ENCODE peak calls at places on chromosomes 6 and 20, in six cellular contexts. O is heart left ventricle, E is fibroblast of lung, H is right lobe of liver, D is osteocyte, A is HFF-Myc. F is an unnamed sample.

GRCh38 chr20:16219182-16219581 is 354.1 kb downstream of the KIF16B start:
- DNase-seq in O (no peak), E (no peak), H (no peak), D (no peak), A (no peak), F (no peak)

GRCh38 chr6:50966532-50966931 is 147.9 kb downstream of the TFAP2B start:
- DNase-seq in O (no peak), E (no peak), H (no peak), D (no peak), A (no peak), F (no peak)

GRCh38 chr6:32967151-32968091 is 973 bp upstream of the BRD2 start:
- DNase-seq in O (no peak), E (peak), H (no peak), D (no peak), A (no peak), F (peak)

GRCh38 chr6:105603779-105604592 is 201.1 kb upstream of the PREP start:
- DNase-seq in O (no peak), E (peak), H (no peak), D (no peak), A (no peak), F (no peak)

GRCh38 chr20:57266251-57267157 is at the start of gene BMP7:
- DNase-seq in O (no peak), E (peak), H (no peak), D (no peak), A (no peak), F (no peak)

GRCh38 chr20:44409132-44409600 is 53.7 kb downstream of the HNF4A start:
- DNase-seq in O (no peak), E (peak), H (no peak), D (no peak), A (no peak), F (no peak)

GRCh38 chr6:28587746-28588075 is 62.0 kb downstream of the GPX5 start:
- DNase-seq in O (no peak), E (peak), H (no peak), D (no peak), A (no peak), F (no peak)

GRCh38 chr20:13507646-13508045 is 131.1 kb downstream of the TASP1 start:
- DNase-seq in O (no peak), E (no peak), H (no peak), D (no peak), A (no peak), F (no peak)

GRCh38 chr6:149127212-149127611 is 190.3 kb upstream of the TAB2 start:
- DNase-seq in O (no peak), E (peak), H (no peak), D (no peak), A (no peak), F (no peak)

GRCh38 chr6:170080828-170081368 is 210.0 kb downstream of the DLL1 start:
- DNase-seq in O (no peak), E (no peak), H (peak), D (peak), A (no peak), F (no peak)

GRCh38 chr6:1619666-1620503 is 10.2 kb downstream of the FOXC1 start:
- DNase-seq in O (peak), E (no peak), H (peak), D (no peak), A (no peak), F (no peak)

GRCh38 chr6:45609141-45609638 is 231.5 kb upstream of the SUPT3H start:
- DNase-seq in O (no peak), E (peak), H (no peak), D (no peak), A (peak), F (no peak)

GRCh38 chr20:59718071-59718470 is 113.7 kb downstream of the PHACTR3 start:
- DNase-seq in O (no peak), E (no peak), H (no peak), D (peak), A (no peak), F (no peak)

GRCh38 chr6:44558315-44559227 is 171.1 kb downstream of the CDC5L start:
- DNase-seq in O (no peak), E (no peak), H (no peak), D (no peak), A (no peak), F (no peak)

GRCh38 chr6:148700713-148701392 is 46.0 kb upstream of the UST start:
- DNase-seq in O (no peak), E (peak), H (no peak), D (no peak), A (no peak), F (no peak)

GRCh38 chr6:75747371-75747984 is 1.6 kb upstream of the MYO6 start:
- DNase-seq in O (no peak), E (no peak), H (no peak), D (no peak), A (no peak), F (peak)

GRCh38 chr6:161882196-161882595 is 608.3 kb upstream of the AGPAT4 start:
- DNase-seq in O (no peak), E (no peak), H (no peak), D (no peak), A (no peak), F (no peak)

GRCh38 chr20:56875803-56876202 is 246.7 kb downstream of the TFAP2C start:
- DNase-seq in O (no peak), E (no peak), H (no peak), D (no peak), A (no peak), F (no peak)

GRCh38 chr6:159505140-159505922 is 187.7 kb downstream of the SOD2 start:
- DNase-seq in O (no peak), E (no peak), H (no peak), D (no peak), A (no peak), F (no peak)

GRCh38 chr20:62924567-62925419 is 1.5 kb downstream of the DIDO1 start:
- DNase-seq in O (no peak), E (peak), H (peak), D (no peak), A (no peak), F (peak)

GRCh38 chr6:87722831-87723726 is 21.0 kb upstream of the AKIRIN2 start:
- DNase-seq in O (peak), E (peak), H (peak), D (peak), A (peak), F (peak)

GRCh38 chr20:15379897-15380296 is 1042.5 kb upstream of the FLRT3 start:
- DNase-seq in O (no peak), E (no peak), H (no peak), D (no peak), A (no peak), F (no peak)

GRCh38 chr6:74410630-74411029 is 714.6 kb downstream of the CD109 start:
- DNase-seq in O (no peak), E (peak), H (no peak), D (no peak), A (peak), F (no peak)

GRCh38 chr6:74404366-74404765 is 708.4 kb downstream of the CD109 start:
- DNase-seq in O (no peak), E (peak), H (no peak), D (no peak), A (no peak), F (no peak)

GRCh38 chr6:74408844-74409243 is 712.8 kb downstream of the CD109 start:
- DNase-seq in O (no peak), E (peak), H (no peak), D (no peak), A (no peak), F (no peak)

GRCh38 chr6:74415056-74415455 is 719.1 kb downstream of the CD109 start:
- DNase-seq in O (no peak), E (no peak), H (no peak), D (no peak), A (no peak), F (no peak)

DNA sequence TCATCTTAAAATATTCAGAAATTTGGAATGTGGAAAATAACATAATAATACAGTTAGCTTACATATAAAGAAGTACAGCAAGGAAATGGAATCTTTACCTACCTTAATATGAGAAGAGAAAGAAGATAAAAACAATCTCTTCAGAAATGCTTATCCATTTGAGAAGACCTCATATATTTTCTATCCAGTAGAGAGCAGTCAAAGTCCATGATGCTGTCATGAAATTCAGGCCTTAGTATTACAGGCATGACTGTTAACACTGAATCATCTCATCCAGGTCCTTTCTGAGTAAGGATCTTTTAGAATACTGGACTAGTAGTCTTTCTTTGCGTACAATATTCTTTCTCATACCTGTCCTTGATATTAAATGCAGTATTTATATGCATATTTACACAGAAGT is 713.4 kb downstream of the CD109 start:
- DNase-seq in O (no peak), E (peak), H (no peak), D (no peak), A (peak), F (no peak)
- TF ChIP-seq CTCF in O (peak), E (peak), H (no peak), D (peak), A (peak), F (peak)

GRCh38 chr6:36641543-36641942 is 37.0 kb upstream of the CDKN1A start:
- DNase-seq in O (no peak), E (no peak), H (peak), D (no peak), A (no peak), F (no peak)
- TF ChIP-seq CTCF in O (no peak), E (no peak), H (no peak), D (no peak), A (no peak), F (no peak)

GRCh38 chr6:65566117-65566516 is 140.9 kb downstream of the EYS start:
- DNase-seq in O (no peak), E (no peak), H (no peak), D (no peak), A (no peak), F (no peak)
- TF ChIP-seq CTCF in O (no peak), E (no peak), H (no peak), D (no peak), A (no peak), F (no peak)

GRCh38 chr20:58634121-58634817 is 16.8 kb upstream of the STX16 start:
- DNase-seq in O (no peak), E (peak), H (no peak), D (no peak), A (no peak), F (no peak)
- TF ChIP-seq CTCF in O (no peak), E (no peak), H (no peak), D (no peak), A (no peak), F (no peak)

GRCh38 chr6:70956191-70956450 is 739 bp downstream of the B3GAT2 start:
- DNase-seq in O (no peak), E (no peak), H (no peak), D (no peak), A (no peak), F (no peak)
- TF ChIP-seq CTCF in O (peak), E (no peak), H (no peak), D (no peak), A (no peak), F (no peak)

DNA sequence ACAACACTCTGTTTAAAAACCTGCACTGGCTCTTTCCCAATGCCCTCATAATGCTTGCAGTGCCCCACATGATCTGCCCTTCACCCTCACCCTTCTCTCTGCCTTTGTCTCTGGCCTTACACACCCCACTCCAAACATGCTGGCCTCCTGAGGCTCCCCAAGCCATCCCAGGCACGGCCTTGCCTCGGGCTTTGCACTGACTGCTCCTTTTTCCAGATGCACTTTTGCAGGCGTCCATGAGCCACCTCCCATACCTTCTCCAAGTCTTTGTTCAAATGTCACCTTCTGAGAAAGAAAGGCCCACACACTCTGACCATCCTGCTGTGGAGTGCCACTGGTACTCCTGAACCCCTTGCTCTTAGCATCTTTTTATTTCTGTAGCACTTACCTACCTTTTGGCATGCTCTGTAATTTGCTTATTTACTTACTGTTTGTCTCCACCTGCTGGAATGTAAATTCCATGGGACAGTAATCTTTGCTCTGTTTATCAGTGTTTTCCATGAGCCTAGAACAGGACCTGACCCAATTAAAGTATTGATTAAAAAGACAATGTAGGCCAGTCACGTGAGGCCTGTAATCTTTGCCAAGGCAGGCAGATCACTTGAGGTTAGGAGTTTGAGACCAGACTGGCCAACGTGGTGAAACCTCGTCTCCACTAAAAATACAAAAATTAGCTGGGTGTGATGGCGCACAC is 30.7 kb downstream of the GFRA4 start:
- DNase-seq in O (no peak), E (no peak), H (peak), D (no peak), A (no peak), F (no peak)
- TF ChIP-seq CTCF in O (no peak), E (no peak), H (peak), D (no peak), A (no peak), F (no peak)

GRCh38 chr6:110618591-110619267 is 142.3 kb upstream of the SLC22A16 start:
- DNase-seq in O (no peak), E (no peak), H (no peak), D (no peak), A (no peak), F (peak)
- TF ChIP-seq CTCF in O (peak), E (peak), H (peak), D (peak), A (peak), F (no peak)

GRCh38 chr6:26330835-26331808 is 33.9 kb upstream of the BTN3A2 start:
- DNase-seq in O (no peak), E (peak), H (no peak), D (no peak), A (no peak), F (peak)

GRCh38 chr6:26333458-26334297 is 31.3 kb upstream of the BTN3A2 start:
- DNase-seq in O (no peak), E (no peak), H (no peak), D (no peak), A (no peak), F (no peak)

GRCh38 chr6:26332408-26332807 is 32.6 kb upstream of the BTN3A2 start:
- DNase-seq in O (no peak), E (no peak), H (no peak), D (no peak), A (no peak), F (no peak)

GRCh38 chr6:26332843-26333242 is 32.2 kb upstream of the BTN3A2 start:
- DNase-seq in O (no peak), E (no peak), H (no peak), D (no peak), A (no peak), F (no peak)

GRCh38 chr6:26331809-26332226 is 33.2 kb upstream of the BTN3A2 start:
- DNase-seq in O (no peak), E (no peak), H (no peak), D (no peak), A (no peak), F (no peak)
- TF ChIP-seq CTCF in O (no peak), E (no peak), H (no peak), D (no peak), A (no peak), F (no peak)

GRCh38 chr20:50017576-50018248 is 34.9 kb downstream of the SNAI1 start:
- DNase-seq in O (no peak), E (no peak), H (no peak), D (no peak), A (no peak), F (no peak)

GRCh38 chr20:50015993-50016770 is 33.4 kb downstream of the SNAI1 start:
- DNase-seq in O (peak), E (no peak), H (peak), D (no peak), A (no peak), F (no peak)

GRCh38 chr20:50015636-50015992 is 32.8 kb downstream of the SNAI1 start:
- DNase-seq in O (no peak), E (no peak), H (no peak), D (no peak), A (no peak), F (no peak)

GRCh38 chr20:50014570-50015562 is 32.1 kb downstream of the SNAI1 start:
- DNase-seq in O (no peak), E (no peak), H (no peak), D (no peak), A (no peak), F (no peak)

GRCh38 chr20:50017160-50017559 is 34.4 kb downstream of the SNAI1 start:
- DNase-seq in O (no peak), E (no peak), H (no peak), D (no peak), A (no peak), F (no peak)
- TF ChIP-seq CTCF in O (no peak), E (no peak), H (no peak), D (no peak), A (no peak), F (no peak)

GRCh38 chr6:7389162-7389450 is 436 bp downstream of the CAGE1 start:
- DNase-seq in O (no peak), E (peak), H (no peak), D (no peak), A (no peak), F (no peak)

GRCh38 chr6:7392402-7392801 is 2.8 kb downstream of the RIOK1 start:
- DNase-seq in O (no peak), E (no peak), H (no peak), D (no peak), A (no peak), F (no peak)

GRCh38 chr6:7391244-7391643 is 1.6 kb downstream of the RIOK1 start:
- DNase-seq in O (no peak), E (no peak), H (no peak), D (no peak), A (no peak), F (no peak)

GRCh38 chr6:7390218-7390878 is 740 bp downstream of the RIOK1 start:
- DNase-seq in O (no peak), E (no peak), H (no peak), D (no peak), A (no peak), F (no peak)

DNA sequence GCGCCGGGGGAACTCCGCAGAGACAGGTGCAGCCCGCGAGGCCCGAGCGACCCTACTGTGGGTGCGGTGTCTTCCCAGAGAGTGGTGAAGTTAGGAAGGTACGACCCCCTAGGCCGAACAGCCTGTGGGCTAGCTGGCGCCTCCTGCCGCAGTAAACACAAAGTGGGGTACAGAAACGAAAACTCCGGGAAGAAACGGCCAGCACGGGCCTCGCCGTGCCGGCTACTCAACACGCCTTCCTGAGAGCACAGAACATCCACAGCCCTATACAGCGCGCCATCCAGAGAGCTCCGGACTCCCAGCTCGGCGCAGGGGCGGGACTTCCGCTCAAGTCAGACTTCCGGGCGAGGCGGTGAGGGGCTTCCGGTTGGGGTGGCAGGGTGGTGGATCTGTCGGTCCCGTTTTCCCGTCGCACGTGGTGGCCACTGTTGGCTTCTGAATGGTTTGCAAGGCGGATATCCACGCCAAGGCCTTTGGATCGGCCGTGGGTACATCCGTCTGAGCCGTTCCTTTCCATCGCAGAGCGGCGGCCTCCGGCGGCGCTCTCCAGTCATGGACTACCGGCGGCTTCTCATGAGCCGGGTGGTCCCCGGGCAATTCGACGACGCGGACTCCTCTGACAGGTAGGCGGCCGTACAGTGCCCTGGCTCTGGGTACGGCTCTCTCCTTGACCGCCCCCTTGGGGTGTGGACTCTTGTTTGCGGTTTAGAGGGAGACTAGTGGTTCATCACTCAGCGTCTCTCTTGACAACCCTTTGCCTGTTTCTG is at the start of the genes CAGE1 and RIOK1:
- DNase-seq in O (peak), E (peak), H (peak), D (peak), A (peak), F (peak)
- TF ChIP-seq CTCF in O (peak), E (peak), H (peak), D (no peak), A (no peak), F (no peak)